ENCODE peak calls at places on chromosomes 16 and 17, in five cellular contexts. One of them, this sample, is unnamed.

GRCh38 chr17:36994438-36994837 is 45.7 kb downstream of the AATF start:
- DNase-seq in activated CD8-positive, alpha-beta T cell treated with anti-CD3 and anti-CD28 coated beads for 36 hours: no peak
- DNase-seq in COR-L47: no peak
- DNase-seq in LoVo: no peak
- DNase-seq in stimulated activated CD8-positive, alpha-beta memory T cell treated with anti-CD3 and anti-CD28 coated beads, Interleukin-7, amount 100 ng/mL, for 4 hours: no peak
- DNase-seq in this sample: peak

GRCh38 chr17:17713839-17714238 is 32.6 kb downstream of the RAI1 start:
- DNase-seq in activated CD8-positive, alpha-beta T cell treated with anti-CD3 and anti-CD28 coated beads for 36 hours: no peak
- DNase-seq in COR-L47: no peak
- DNase-seq in LoVo: no peak
- DNase-seq in stimulated activated CD8-positive, alpha-beta memory T cell treated with anti-CD3 and anti-CD28 coated beads, Interleukin-7, amount 100 ng/mL, for 4 hours: no peak
- DNase-seq in this sample: no peak

GRCh38 chr16:31134091-31134571 is 1.4 kb downstream of the PRSS8 start:
- DNase-seq in activated CD8-positive, alpha-beta T cell treated with anti-CD3 and anti-CD28 coated beads for 36 hours: no peak
- DNase-seq in COR-L47: peak
- DNase-seq in LoVo: no peak
- DNase-seq in stimulated activated CD8-positive, alpha-beta memory T cell treated with anti-CD3 and anti-CD28 coated beads, Interleukin-7, amount 100 ng/mL, for 4 hours: no peak
- DNase-seq in this sample: peak

GRCh38 chr16:64408699-64409098 is 713.2 kb downstream of the CDH11 start:
- DNase-seq in activated CD8-positive, alpha-beta T cell treated with anti-CD3 and anti-CD28 coated beads for 36 hours: no peak
- DNase-seq in COR-L47: no peak
- DNase-seq in LoVo: no peak
- DNase-seq in stimulated activated CD8-positive, alpha-beta memory T cell treated with anti-CD3 and anti-CD28 coated beads, Interleukin-7, amount 100 ng/mL, for 4 hours: no peak
- DNase-seq in this sample: no peak

GRCh38 chr16:50974438-50975036 is 176.5 kb downstream of the SALL1 start:
- DNase-seq in activated CD8-positive, alpha-beta T cell treated with anti-CD3 and anti-CD28 coated beads for 36 hours: no peak
- DNase-seq in COR-L47: no peak
- DNase-seq in LoVo: no peak
- DNase-seq in stimulated activated CD8-positive, alpha-beta memory T cell treated with anti-CD3 and anti-CD28 coated beads, Interleukin-7, amount 100 ng/mL, for 4 hours: no peak
- DNase-seq in this sample: no peak

GRCh38 chr17:38660097-38661026 is 14.4 kb downstream of the EPOP start:
- DNase-seq in activated CD8-positive, alpha-beta T cell treated with anti-CD3 and anti-CD28 coated beads for 36 hours: no peak
- DNase-seq in COR-L47: no peak
- DNase-seq in LoVo: no peak
- DNase-seq in stimulated activated CD8-positive, alpha-beta memory T cell treated with anti-CD3 and anti-CD28 coated beads, Interleukin-7, amount 100 ng/mL, for 4 hours: no peak
- DNase-seq in this sample: no peak

GRCh38 chr17:78368348-78368747 is 8.5 kb upstream of the SOCS3 start:
- DNase-seq in activated CD8-positive, alpha-beta T cell treated with anti-CD3 and anti-CD28 coated beads for 36 hours: no peak
- DNase-seq in COR-L47: no peak
- DNase-seq in LoVo: no peak
- DNase-seq in stimulated activated CD8-positive, alpha-beta memory T cell treated with anti-CD3 and anti-CD28 coated beads, Interleukin-7, amount 100 ng/mL, for 4 hours: no peak
- DNase-seq in this sample: no peak

GRCh38 chr16:27690604-27691003 is 140.7 kb downstream of the KATNIP start:
- DNase-seq in activated CD8-positive, alpha-beta T cell treated with anti-CD3 and anti-CD28 coated beads for 36 hours: peak
- DNase-seq in COR-L47: no peak
- DNase-seq in LoVo: no peak
- DNase-seq in stimulated activated CD8-positive, alpha-beta memory T cell treated with anti-CD3 and anti-CD28 coated beads, Interleukin-7, amount 100 ng/mL, for 4 hours: no peak
- DNase-seq in this sample: peak

GRCh38 chr17:17303847-17304490 is 796 bp downstream of the NT5M start:
- DNase-seq in activated CD8-positive, alpha-beta T cell treated with anti-CD3 and anti-CD28 coated beads for 36 hours: no peak
- DNase-seq in COR-L47: no peak
- DNase-seq in LoVo: no peak
- DNase-seq in stimulated activated CD8-positive, alpha-beta memory T cell treated with anti-CD3 and anti-CD28 coated beads, Interleukin-7, amount 100 ng/mL, for 4 hours: no peak
- DNase-seq in this sample: no peak

GRCh38 chr17:3773966-3774365 is 27.0 kb downstream of the ITGAE start:
- DNase-seq in activated CD8-positive, alpha-beta T cell treated with anti-CD3 and anti-CD28 coated beads for 36 hours: no peak
- DNase-seq in COR-L47: no peak
- DNase-seq in LoVo: no peak
- DNase-seq in stimulated activated CD8-positive, alpha-beta memory T cell treated with anti-CD3 and anti-CD28 coated beads, Interleukin-7, amount 100 ng/mL, for 4 hours: no peak
- DNase-seq in this sample: no peak

GRCh38 chr17:60902399-60902798 is 224.7 kb downstream of the BCAS3 start:
- DNase-seq in activated CD8-positive, alpha-beta T cell treated with anti-CD3 and anti-CD28 coated beads for 36 hours: no peak
- DNase-seq in COR-L47: no peak
- DNase-seq in LoVo: no peak
- DNase-seq in stimulated activated CD8-positive, alpha-beta memory T cell treated with anti-CD3 and anti-CD28 coated beads, Interleukin-7, amount 100 ng/mL, for 4 hours: no peak
- DNase-seq in this sample: no peak